ENCODE peak calls at places on chromosomes 16 and 17, in seven cellular contexts. U is RWPE2, J is GM23338, V is BE2C, N is transverse colon, T is lung, K is ascending aorta. P is an unnamed sample. For H3K27me3, the result is how much of the 10 kb centered on the place peaks cover.

GRCh38 chr17:7850118-7850504 is 4.8 kb upstream of the TMEM88 start:
- DNase-seq in U (no peak), J (no peak), V (no peak), N (no peak), T (no peak), K (no peak), P (no peak)

GRCh38 chr17:42422958-42423712 is at the start of gene CAVIN1:
- DNase-seq in U (peak), J (peak), V (peak), N (peak), T (peak), K (peak), P (peak)

GRCh38 chr17:18141210-18141803 is 32.8 kb downstream of the MYO15A start:
- DNase-seq in U (no peak), J (peak), V (peak), N (no peak), T (no peak), K (no peak), P (no peak)

GRCh38 chr16:50708373-50709060 is 15.1 kb downstream of the NOD2 start:
- DNase-seq in U (no peak), J (no peak), V (no peak), N (no peak), T (no peak), K (no peak), P (no peak)

GRCh38 chr17:77371888-77372443 is 231.2 kb downstream of the SEC14L1 start:
- DNase-seq in U (no peak), J (no peak), V (peak), N (no peak), T (no peak), K (no peak), P (no peak)

GRCh38 chr17:57696050-57696449 is 49.0 kb downstream of the CCDC182 start:
- DNase-seq in U (no peak), J (no peak), V (no peak), N (no peak), T (peak), K (no peak), P (no peak)

GRCh38 chr17:78759203-78759968 is 22.7 kb downstream of the CYTH1 start:
- DNase-seq in U (no peak), J (no peak), V (peak), N (peak), T (no peak), K (no peak), P (no peak)

GRCh38 chr16:89363621-89364393 is 126.6 kb downstream of the ANKRD11 start:
- DNase-seq in U (peak), J (no peak), V (no peak), N (peak), T (peak), K (no peak), P (peak)

GRCh38 chr17:13631541-13631940 is 29.8 kb upstream of the HS3ST3A1 start:
- DNase-seq in U (no peak), J (no peak), V (no peak), N (no peak), T (no peak), K (no peak), P (no peak)

GRCh38 chr16:21104124-21104860 is 46.4 kb downstream of the DNAH3 start:
- DNase-seq in U (no peak), J (no peak), V (no peak), N (no peak), T (no peak), K (no peak), P (no peak)

GRCh38 chr16:50260206-50261159 is 5.9 kb upstream of the ADCY7 start:
- DNase-seq in U (no peak), J (no peak), V (no peak), N (no peak), T (no peak), K (no peak), P (no peak)

GRCh38 chr17:43683928-43684653 is 22.4 kb upstream of the MEOX1 start:
- DNase-seq in U (no peak), J (no peak), V (no peak), N (no peak), T (no peak), K (no peak), P (no peak)

GRCh38 chr16:84117482-84117843 is 721 bp upstream of the MBTPS1 start:
- DNase-seq in U (no peak), J (peak), V (no peak), N (no peak), T (no peak), K (no peak), P (no peak)

GRCh38 chr16:88649924-88650748 is 717 bp downstream of the CYBA start:
- DNase-seq in U (no peak), J (peak), V (peak), N (peak), T (no peak), K (no peak), P (no peak)

GRCh38 chr16:87586201-87586782 is 16.0 kb upstream of the JPH3 start:
- DNase-seq in U (no peak), J (no peak), V (no peak), N (no peak), T (no peak), K (no peak), P (no peak)

GRCh38 chr17:76243826-76244679 is 3.8 kb upstream of the RNF157 start:
- DNase-seq in U (no peak), J (no peak), V (no peak), N (no peak), T (no peak), K (no peak), P (no peak)

GRCh38 chr16:73095142-73095791 is 47.3 kb upstream of the ZFHX3 start:
- DNase-seq in U (no peak), J (no peak), V (peak), N (no peak), T (no peak), K (no peak), P (no peak)

GRCh38 chr16:3576211-3576610 is 992 bp downstream of the NLRC3 start:
- DNase-seq in U (no peak), J (no peak), V (no peak), N (no peak), T (no peak), K (no peak), P (no peak)

GRCh38 chr16:17972460-17972943 is 364.0 kb downstream of the NPIPA8 start:
- DNase-seq in U (no peak), J (no peak), V (peak), N (no peak), T (no peak), K (no peak), P (no peak)

GRCh38 chr16:71808593-71809449 is at the start of gene AP1G1:
- DNase-seq in U (peak), J (peak), V (peak), N (peak), T (peak), K (peak), P (peak)

GRCh38 chr16:55488306-55488705 is 9.3 kb downstream of the MMP2 start:
- DNase-seq in U (no peak), J (no peak), V (no peak), N (no peak), T (no peak), K (no peak), P (peak)

GRCh38 chr17:68205251-68205807 is 42.5 kb upstream of the AMZ2 start:
- DNase-seq in U (peak), J (peak), V (peak), N (peak), T (peak), K (peak), P (peak)

GRCh38 chr16:88787579-88788314 is 2.7 kb upstream of the PIEZO1 start:
- DNase-seq in U (no peak), J (no peak), V (no peak), N (no peak), T (no peak), K (no peak), P (no peak)

GRCh38 chr17:56624947-56625346 is 31.4 kb downstream of the NOG start:
- DNase-seq in U (no peak), J (peak), V (no peak), N (no peak), T (no peak), K (no peak), P (no peak)

GRCh38 chr17:56624315-56624714 is 30.8 kb downstream of the NOG start:
- DNase-seq in U (no peak), J (no peak), V (no peak), N (no peak), T (no peak), K (no peak), P (no peak)

DNA sequence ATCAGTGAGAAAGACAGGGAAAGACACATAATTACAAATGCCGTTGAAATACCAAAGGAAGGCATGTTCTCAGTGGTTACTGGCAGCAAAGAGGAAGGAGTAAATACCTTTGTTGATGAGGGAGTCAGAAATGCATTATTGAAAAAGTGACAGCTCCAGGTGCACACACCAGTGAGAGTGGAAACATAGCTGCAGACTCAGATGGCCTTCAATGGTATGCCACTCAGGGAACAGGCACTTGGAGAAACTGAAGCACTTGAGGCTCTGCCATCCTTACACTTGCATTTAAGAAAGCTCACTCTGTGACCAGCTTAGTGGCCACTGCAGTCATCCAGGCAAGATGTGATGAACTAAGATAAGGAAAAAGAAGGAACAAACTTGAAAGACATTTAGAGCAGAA is 29.9 kb downstream of the NOG start:
- DNase-seq in U (no peak), J (no peak), V (no peak), N (no peak), T (no peak), K (no peak), P (no peak)
- H3K27me3 ChIP-seq in U (under half), J (under half), V (under half), N (under half), T (under half), K (under half), P (under half)

GRCh38 chr16:69319381-69319780 is 8.2 kb downstream of the VPS4A start:
- DNase-seq in U (no peak), J (no peak), V (no peak), N (no peak), T (no peak), K (no peak), P (no peak)
- H3K27me3 ChIP-seq in U (under half), J (under half), V (under half), N (under half), T (under half), K (under half), P (under half)

GRCh38 chr17:48530887-48531272 is at the start of gene HOXB1:
- DNase-seq in U (no peak), J (peak), V (no peak), N (no peak), T (no peak), K (no peak), P (no peak)
- H3K27me3 ChIP-seq in U (under half), J (half or more), V (half or more), N (under half), T (under half), K (under half), P (under half)

GRCh38 chr17:48582750-48583069 is 4.6 kb upstream of the HOXB4 start:
- DNase-seq in U (no peak), J (no peak), V (no peak), N (no peak), T (no peak), K (no peak), P (peak)
- H3K27me3 ChIP-seq in U (under half), J (half or more), V (half or more), N (under half), T (under half), K (under half), P (under half)

DNA sequence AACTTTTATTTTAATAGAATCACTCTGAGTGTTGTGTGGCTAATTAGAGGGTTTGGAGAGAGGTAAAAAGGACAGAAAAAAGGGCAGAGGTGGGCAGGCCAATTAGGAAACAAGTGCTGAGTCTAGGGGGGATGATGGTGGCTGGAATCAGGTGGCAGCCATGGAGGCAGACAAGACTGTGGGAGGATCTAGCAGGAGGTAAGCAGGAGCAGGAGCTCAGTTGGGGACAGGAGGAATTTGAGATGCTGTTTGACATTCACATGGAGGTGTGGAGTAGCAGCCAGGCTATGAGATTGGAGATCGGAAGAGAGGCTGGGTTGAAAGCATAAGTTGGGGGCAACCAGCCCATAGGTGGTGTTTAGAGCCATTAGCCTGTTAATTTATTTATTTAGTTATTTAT is 3.7 kb upstream of the MT4 start:
- DNase-seq in U (no peak), J (no peak), V (no peak), N (no peak), T (no peak), K (no peak), P (no peak)
- H3K27me3 ChIP-seq in U (under half), J (under half), V (under half), N (under half), T (under half), K (under half), P (under half)

GRCh38 chr17:37736428-37736827 is 8.4 kb downstream of the HNF1B start:
- DNase-seq in U (no peak), J (no peak), V (no peak), N (no peak), T (no peak), K (no peak), P (no peak)
- H3K27me3 ChIP-seq in U (under half), J (half or more), V (half or more), N (half or more), T (under half), K (under half), P (under half)

GRCh38 chr17:4500188-4500565 is 1.5 kb downstream of the SPNS2 start:
- DNase-seq in U (no peak), J (no peak), V (no peak), N (no peak), T (no peak), K (no peak), P (no peak)
- H3K27me3 ChIP-seq in U (under half), J (half or more), V (under half), N (half or more), T (under half), K (under half), P (under half)

GRCh38 chr16:79597775-79598174 is 2.8 kb downstream of the MAF start:
- DNase-seq in U (no peak), J (peak), V (no peak), N (no peak), T (no peak), K (no peak), P (no peak)
- H3K27me3 ChIP-seq in U (under half), J (under half), V (under half), N (under half), T (under half), K (under half), P (under half)

GRCh38 chr17:73717690-73718089 is 73.4 kb upstream of the SDK2 start:
- DNase-seq in U (no peak), J (no peak), V (no peak), N (no peak), T (no peak), K (no peak), P (no peak)
- H3K27me3 ChIP-seq in U (under half), J (under half), V (under half), N (under half), T (under half), K (under half), P (under half)

GRCh38 chr16:1066584-1067172 is 5.9 kb upstream of the SSTR5 start:
- DNase-seq in U (no peak), J (no peak), V (no peak), N (no peak), T (no peak), K (no peak), P (no peak)
- H3K27me3 ChIP-seq in U (half or more), J (under half), V (half or more), N (half or more), T (under half), K (under half), P (half or more)

P was measured in MG63.